ENCODE peak calls at places on chromosomes 2 and 18, in seven cellular contexts. I is kidney, B is pancreas, O is lower lobe of right lung, D is thoracic aorta, V is AG09309, Y is sigmoid colon. Q is an unnamed sample.

GRCh38 chr2:221629478-221629877 is 57.4 kb upstream of the EPHA4 start:
- DNase-seq in I (no peak), O (no peak), B (no peak), D (no peak), V (peak), Y (no peak), Q (no peak)

GRCh38 chr2:99697811-99698568 is 208.2 kb upstream of the REV1 start:
- DNase-seq in D (no peak), I (no peak), O (no peak), V (peak), Y (no peak), B (no peak), Q (no peak)

GRCh38 chr18:2935438-2936192 is 77.3 kb downstream of the LPIN2 start:
- DNase-seq in I (no peak), Y (no peak), V (no peak), D (no peak), O (no peak), B (no peak), Q (no peak)

GRCh38 chr2:240558229-240558885 is 569 bp upstream of the ANKMY1 start:
- DNase-seq in I (no peak), B (no peak), O (no peak), D (no peak), V (no peak), Y (peak), Q (no peak)

GRCh38 chr2:43051316-43051715 is 175.1 kb downstream of the ZFP36L2 start:
- DNase-seq in V (no peak), I (no peak), O (no peak), Y (peak), B (no peak), D (no peak), Q (no peak)

GRCh38 chr2:162333968-162334367 is 10.0 kb upstream of the GCA start:
- DNase-seq in B (no peak), O (no peak), D (no peak), I (no peak), Y (no peak), V (no peak), Q (no peak)

GRCh38 chr2:215765729-215766360 is 247.5 kb downstream of the MREG start:
- DNase-seq in O (no peak), V (no peak), B (no peak), Y (no peak), I (no peak), D (no peak), Q (no peak)

GRCh38 chr2:65782186-65782585 is 349.8 kb upstream of the SPRED2 start:
- DNase-seq in D (no peak), Y (no peak), V (no peak), I (no peak), O (no peak), B (no peak), Q (no peak)

GRCh38 chr18:34001376-34001775 is 223.3 kb downstream of the NOL4 start:
- DNase-seq in Y (no peak), B (no peak), V (no peak), I (no peak), D (no peak), O (no peak), Q (no peak)

GRCh38 chr2:223523541-223523940 is 78.6 kb downstream of the SCG2 start:
- DNase-seq in I (no peak), O (no peak), B (no peak), V (no peak), D (no peak), Y (no peak), Q (no peak)

GRCh38 chr18:74965682-74966081 is 243.3 kb downstream of the PTGR3 start:
- DNase-seq in B (no peak), V (no peak), D (no peak), I (no peak), Y (no peak), O (no peak), Q (no peak)

GRCh38 chr18:74963820-74964446 is 245.0 kb downstream of the PTGR3 start:
- DNase-seq in D (no peak), B (no peak), I (no peak), Y (no peak), V (no peak), O (peak), Q (no peak)
- TF ChIP-seq CTCF in D (no peak), B (no peak), I (no peak), Y (no peak), V (peak), O (peak), Q (peak)

GRCh38 chr18:13048061-13048605 is 57.0 kb downstream of the CEP192 start:
- DNase-seq in D (no peak), B (no peak), O (no peak), Y (no peak), V (peak), I (no peak), Q (no peak)

GRCh38 chr18:13051950-13052349 is 60.8 kb downstream of the CEP192 start:
- DNase-seq in V (no peak), O (no peak), D (no peak), B (no peak), I (no peak), Y (no peak), Q (no peak)

GRCh38 chr18:13051159-13051558 is 60.0 kb downstream of the CEP192 start:
- DNase-seq in V (no peak), O (no peak), Y (no peak), D (no peak), I (no peak), B (no peak), Q (no peak)
- TF ChIP-seq CTCF in V (no peak), O (no peak), Y (no peak), D (no peak), I (no peak), B (no peak), Q (no peak)

DNA sequence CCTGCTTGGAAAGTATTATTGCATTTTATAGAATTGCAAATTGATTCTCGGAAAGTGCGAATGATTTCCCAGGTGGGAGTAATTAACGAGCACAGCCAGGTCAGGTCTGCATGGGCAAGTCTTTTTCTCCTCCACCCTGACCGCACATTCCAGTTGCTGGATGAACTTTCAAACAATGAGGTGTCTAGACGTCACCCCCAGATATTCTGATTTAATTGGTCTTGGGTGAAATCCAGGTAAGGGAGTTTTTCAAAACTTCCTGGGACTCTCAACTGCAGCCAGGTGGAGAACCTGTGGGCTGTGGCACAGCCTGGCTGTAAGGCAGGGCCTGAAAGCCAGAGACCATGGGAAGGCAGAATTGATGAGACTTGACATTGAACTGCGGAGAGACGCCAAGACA is 15.9 kb upstream of the RNF152 start:
- DNase-seq in I (no peak), V (no peak), O (no peak), Y (no peak), B (no peak), D (no peak), Q (no peak)
- TF ChIP-seq CTCF in I (no peak), V (no peak), O (no peak), Y (no peak), B (no peak), D (no peak), Q (no peak)

GRCh38 chr2:37896319-37896718 is 28.8 kb upstream of the RMDN2 start:
- DNase-seq in B (no peak), O (no peak), V (no peak), Y (no peak), I (no peak), D (no peak), Q (no peak)
- TF ChIP-seq CTCF in B (no peak), O (no peak), V (peak), Y (no peak), I (peak), D (no peak), Q (peak)

DNA sequence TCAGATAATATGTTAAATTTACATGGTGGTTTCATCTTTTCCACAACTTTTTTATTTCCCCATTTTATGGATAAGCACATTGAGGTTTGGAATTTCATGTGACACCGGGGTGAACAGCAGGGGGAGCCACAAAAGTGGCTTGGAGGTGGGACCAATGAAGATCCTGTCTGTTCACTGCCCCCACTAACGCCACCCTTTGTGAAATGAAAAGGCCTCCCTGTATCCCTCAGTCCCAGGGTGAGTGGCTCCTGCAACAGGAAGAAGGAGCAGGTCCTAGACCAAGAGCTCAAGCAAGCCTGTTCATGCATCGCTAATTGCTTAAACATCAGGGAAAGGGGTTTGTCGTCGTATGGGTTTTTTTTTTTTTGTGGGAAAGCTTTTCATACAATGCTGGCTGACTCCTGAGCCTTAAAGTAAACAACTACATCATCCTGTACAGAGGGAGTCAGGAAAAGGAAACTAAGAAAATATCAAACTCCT is 267.8 kb upstream of the EPAS1 start:
- DNase-seq in D (no peak), Y (no peak), B (no peak), O (no peak), I (no peak), V (no peak), Q (no peak)
- TF ChIP-seq CTCF in D (no peak), Y (no peak), B (no peak), O (peak), I (peak), V (no peak), Q (no peak)

DNA sequence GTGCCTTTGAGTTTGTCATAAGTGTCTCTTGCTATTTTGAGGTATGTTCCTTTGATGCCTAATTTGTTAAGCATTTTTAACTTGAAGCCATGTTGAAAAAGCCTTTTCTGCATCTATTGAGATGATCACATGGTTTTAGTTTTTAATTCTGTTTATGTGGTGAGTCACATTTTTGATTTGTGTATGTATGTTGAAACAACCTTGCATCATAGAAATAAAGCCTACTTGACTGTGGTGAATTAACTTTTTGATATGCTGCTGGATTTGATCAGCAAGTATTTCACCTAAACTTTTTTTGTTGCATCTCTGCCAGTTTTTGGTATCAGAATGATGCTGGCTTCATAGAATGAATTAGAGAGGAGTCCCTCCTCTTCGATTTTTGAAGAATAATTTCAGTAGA is 469.7 kb downstream of the CDH2 start:
- DNase-seq in Y (no peak), O (no peak), B (no peak), D (no peak), I (no peak), V (no peak), Q (no peak)
- TF ChIP-seq CTCF in Y (no peak), O (no peak), B (no peak), D (no peak), I (no peak), V (no peak), Q (no peak)

GRCh38 chr18:28189400-28190239 is 12.7 kb upstream of the CDH2 start:
- DNase-seq in Y (no peak), O (no peak), B (no peak), D (no peak), V (no peak), I (no peak), Q (no peak)
- TF ChIP-seq CTCF in Y (peak), O (peak), B (peak), D (peak), V (peak), I (peak), Q (peak)

DNA sequence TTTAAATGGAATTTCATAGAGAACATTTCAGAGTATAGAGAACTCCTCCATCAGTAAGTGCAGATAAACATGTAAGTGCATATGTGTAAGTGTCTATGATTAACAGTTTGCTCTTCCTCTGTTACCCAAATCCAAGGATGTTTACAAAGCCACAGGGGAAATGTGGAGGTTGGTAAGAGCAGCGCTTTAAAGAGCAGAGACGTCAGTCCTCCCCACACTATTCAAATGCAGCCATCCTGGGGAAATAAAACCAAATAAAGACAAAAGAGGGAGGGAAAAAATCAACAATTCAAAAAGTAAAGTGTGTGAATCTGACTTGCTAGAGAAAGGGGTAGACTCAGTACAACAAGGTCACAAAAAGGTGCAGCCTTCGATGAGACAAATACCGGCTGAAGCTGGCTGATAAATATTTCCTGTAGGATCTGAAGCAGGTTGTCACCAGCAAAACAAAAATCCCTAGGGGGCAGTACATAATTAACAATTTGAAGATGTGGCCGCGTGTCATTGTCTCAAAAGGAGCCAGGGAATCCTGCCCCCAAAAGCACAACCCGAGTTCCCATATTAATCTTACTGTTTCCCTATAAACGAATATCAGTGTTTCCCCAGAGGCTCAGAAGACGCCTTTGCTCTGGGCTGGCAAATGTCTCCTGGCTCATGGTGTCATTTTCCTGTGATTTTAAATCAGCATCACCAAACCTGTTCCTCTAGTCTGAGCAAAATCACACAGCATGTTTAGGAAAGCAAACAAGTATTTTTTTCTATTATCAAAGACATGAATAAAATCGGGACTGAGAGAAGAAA is 216.5 kb downstream of the CDCA7 start:
- DNase-seq in I (no peak), O (no peak), V (peak), D (no peak), Y (no peak), B (no peak), Q (no peak)
- TF ChIP-seq CTCF in I (no peak), O (peak), V (peak), D (no peak), Y (no peak), B (no peak), Q (peak)

Q was measured in D721Med.